ENCODE peak calls at places on chromosomes 4 and X, in seven cellular contexts. Z is NCI-H69, X is T47D, U is activated T-cell treated with anti-CD3 and anti-CD28 coated beads for 48 hours, W is HS-5, F is endothelial cell, I is Daoy. G is an unnamed sample.

GRCh38 chr4:148103647-148104355 is 338.4 kb downstream of the NR3C2 start:
- DNase-seq in W (no peak), Z (no peak), I (no peak), U (no peak), X (no peak), F (no peak), G (no peak)

GRCh38 chr4:2802618-2803531 is 10.0 kb downstream of the SH3BP2 start:
- DNase-seq in Z (no peak), I (no peak), W (no peak), U (no peak), F (no peak), X (no peak), G (no peak)

GRCh38 chr4:31461425-31461824 is 741.3 kb downstream of the PCDH7 start:
- DNase-seq in I (no peak), X (no peak), Z (no peak), U (no peak), F (no peak), W (peak; percentile 70), G (no peak)

GRCh38 chrX:15293471-15293870 is 22.0 kb downstream of the ASB11 start:
- DNase-seq in U (no peak), I (peak; percentile 4), F (no peak), X (no peak), Z (no peak), W (no peak), G (no peak)

GRCh38 chr4:2330119-2331042 is 68.5 kb upstream of the MXD4 start:
- DNase-seq in F (no peak), Z (no peak), U (no peak), X (no peak), I (peak; percentile 85), W (peak; percentile 89), G (peak; percentile 85)

GRCh38 chr4:76998251-76998901 is 48.8 kb downstream of the SEPTIN11 start:
- DNase-seq in X (no peak), F (no peak), I (no peak), W (no peak), U (no peak), Z (no peak), G (peak; percentile 84)

GRCh38 chr4:36651253-36651652 is 369.8 kb downstream of the DTHD1 start:
- DNase-seq in F (no peak), I (no peak), W (no peak), U (no peak), X (no peak), Z (no peak), G (no peak)

GRCh38 chr4:89681671-89682070 is 155.3 kb downstream of the SNCA start:
- DNase-seq in U (no peak), F (no peak), I (no peak), W (no peak), X (no peak), Z (no peak), G (no peak)

GRCh38 chrX:50813843-50814661 is at the start of gene SHROOM4:
- DNase-seq in U (no peak), F (peak; percentile 52), I (peak; percentile 74), X (no peak), W (peak; percentile 10), Z (no peak), G (no peak)

GRCh38 chrX:100980608-100981497 is 11.3 kb downstream of the ARL13A start:
- DNase-seq in U (no peak), X (no peak), Z (no peak), F (no peak), W (no peak), I (peak; percentile 65), G (peak; percentile 91)

GRCh38 chr4:149706942-149707341 is 108.7 kb downstream of the IQCM start:
- DNase-seq in U (no peak), W (no peak), Z (no peak), F (no peak), X (no peak), I (no peak), G (peak; percentile 24)

GRCh38 chr4:20506827-20507226 is 193.4 kb upstream of the PACRGL start:
- DNase-seq in I (peak; percentile 13), W (peak; percentile 72), F (no peak), U (no peak), X (no peak), Z (no peak), G (peak; percentile 73)

GRCh38 chrX:72314242-72314641 is 8.5 kb upstream of the CITED1 start:
- DNase-seq in X (no peak), I (no peak), F (no peak), U (no peak), W (no peak), Z (no peak), G (no peak)

GRCh38 chr4:107497054-107497453 is 223.0 kb downstream of the PAPSS1 start:
- DNase-seq in W (no peak), Z (no peak), U (no peak), X (no peak), F (no peak), I (no peak), G (no peak)

GRCh38 chrX:149845385-149845784 is 35.6 kb upstream of the MAGEA8 start:
- DNase-seq in X (no peak), U (no peak), I (no peak), Z (no peak), W (no peak), F (no peak), G (no peak)

GRCh38 chr4:57086324-57086723 is 23.9 kb downstream of the IGFBP7 start:
- DNase-seq in F (no peak), U (no peak), W (no peak), X (no peak), Z (no peak), I (no peak), G (no peak)

GRCh38 chrX:39969099-39969825 is 128.5 kb downstream of the BCOR start:
- DNase-seq in F (no peak), Z (peak; percentile 97), X (no peak), U (no peak), W (no peak), I (peak; percentile 29), G (no peak)

GRCh38 chrX:135644624-135645023 is 68.8 kb upstream of the CT45A1 start:
- DNase-seq in X (no peak), F (no peak), W (no peak), Z (no peak), U (no peak), I (no peak), G (no peak)

GRCh38 chr4:142705820-142706219 is 140.3 kb downstream of the INPP4B start:
- DNase-seq in Z (peak; percentile 2), U (no peak), X (no peak), F (no peak), W (no peak), I (no peak), G (peak; percentile 30)

GRCh38 chr4:113784497-113785254 is 23.1 kb upstream of the CAMK2D start:
- DNase-seq in W (peak; percentile 90), X (no peak), Z (no peak), F (no peak), I (peak; percentile 75), U (no peak), G (peak; percentile 96)

GRCh38 chrX:82335772-82336171 is 1133.9 kb downstream of the SH3BGRL start:
- DNase-seq in Z (no peak), W (no peak), F (no peak), U (no peak), X (no peak), I (no peak), G (no peak)

GRCh38 chr4:38805530-38806145 is 1.0 kb upstream of the TLR1 start:
- DNase-seq in X (no peak), U (no peak), F (no peak), Z (no peak), W (no peak), I (peak; percentile 68), G (no peak)

GRCh38 chrX:38327007-38327774 is at the start of gene RPGR:
- DNase-seq in U (peak; percentile 87), F (peak; percentile 89), Z (peak; percentile 94), W (peak; percentile 59), X (peak; percentile 84), I (peak; percentile 95), G (peak; percentile 89)

GRCh38 chr4:8910100-8910821 is 38.6 kb upstream of the HMX1 start:
- DNase-seq in Z (no peak), U (no peak), X (no peak), W (no peak), F (peak; percentile 3), I (peak; percentile 29), G (no peak)

G was measured in foreskin fibroblast.